ENCODE peak calls at places on chromosomes 16 and 17, in six cellular contexts. One of them, this sample, is unnamed.

GRCh38 chr17:48832491-48832890 is 1.7 kb downstream of the CALCOCO2 start:
- DNase-seq in GM12865: no peak
- DNase-seq in astrocyte of the cerebellum: no peak
- DNase-seq in lower leg skin: no peak
- DNase-seq in neural progenitor cell: no peak
- DNase-seq in neural crest cell: no peak
- DNase-seq in this sample: no peak

GRCh38 chr17:82917656-82918345 is 78.0 kb upstream of the ZNF750 start:
- DNase-seq in GM12865: no peak
- DNase-seq in astrocyte of the cerebellum: no peak
- DNase-seq in lower leg skin: no peak
- DNase-seq in neural progenitor cell: peak
- DNase-seq in neural crest cell: peak
- DNase-seq in this sample: no peak

GRCh38 chr16:383326-384020 is 1.7 kb upstream of the PGAP6 start:
- DNase-seq in GM12865: peak
- DNase-seq in astrocyte of the cerebellum: no peak
- DNase-seq in lower leg skin: no peak
- DNase-seq in neural progenitor cell: peak
- DNase-seq in neural crest cell: no peak
- DNase-seq in this sample: no peak

GRCh38 chr17:44918006-44918405 is 2.7 kb upstream of the GFAP start:
- DNase-seq in GM12865: no peak
- DNase-seq in astrocyte of the cerebellum: no peak
- DNase-seq in lower leg skin: peak
- DNase-seq in neural progenitor cell: no peak
- DNase-seq in neural crest cell: no peak
- DNase-seq in this sample: no peak

GRCh38 chr17:40283662-40284061 is 4.0 kb upstream of the CDC6 start:
- DNase-seq in GM12865: no peak
- DNase-seq in astrocyte of the cerebellum: peak
- DNase-seq in lower leg skin: no peak
- DNase-seq in neural progenitor cell: no peak
- DNase-seq in neural crest cell: no peak
- DNase-seq in this sample: peak

GRCh38 chr16:8713635-8714097 is 39.2 kb downstream of the ABAT start:
- DNase-seq in GM12865: no peak
- DNase-seq in astrocyte of the cerebellum: no peak
- DNase-seq in lower leg skin: no peak
- DNase-seq in neural progenitor cell: peak
- DNase-seq in neural crest cell: no peak
- DNase-seq in this sample: no peak

GRCh38 chr16:4200000-4200780 is 41.7 kb downstream of the SRL start:
- DNase-seq in GM12865: peak
- DNase-seq in astrocyte of the cerebellum: no peak
- DNase-seq in lower leg skin: peak
- DNase-seq in neural progenitor cell: peak
- DNase-seq in neural crest cell: peak
- DNase-seq in this sample: peak

GRCh38 chr17:79647456-79647915 is 36.6 kb upstream of the RBFOX3 start:
- DNase-seq in GM12865: no peak
- DNase-seq in astrocyte of the cerebellum: no peak
- DNase-seq in lower leg skin: peak
- DNase-seq in neural progenitor cell: no peak
- DNase-seq in neural crest cell: no peak
- DNase-seq in this sample: no peak

GRCh38 chr16:27378871-27379580 is 22.9 kb upstream of the IL21R start:
- DNase-seq in GM12865: peak
- DNase-seq in astrocyte of the cerebellum: no peak
- DNase-seq in lower leg skin: peak
- DNase-seq in neural progenitor cell: no peak
- DNase-seq in neural crest cell: no peak
- DNase-seq in this sample: no peak

GRCh38 chr16:24328835-24329418 is 72.8 kb downstream of the CACNG3 start:
- DNase-seq in GM12865: no peak
- DNase-seq in astrocyte of the cerebellum: no peak
- DNase-seq in lower leg skin: no peak
- DNase-seq in neural progenitor cell: peak
- DNase-seq in neural crest cell: no peak
- DNase-seq in this sample: no peak

GRCh38 chr17:39782980-39783379 is 45.2 kb downstream of the GRB7 start:
- DNase-seq in GM12865: no peak
- DNase-seq in astrocyte of the cerebellum: no peak
- DNase-seq in lower leg skin: no peak
- DNase-seq in neural progenitor cell: no peak
- DNase-seq in neural crest cell: no peak
- DNase-seq in this sample: no peak

GRCh38 chr17:40499551-40500189 is 1.8 kb downstream of the TNS4 start:
- DNase-seq in GM12865: no peak
- DNase-seq in astrocyte of the cerebellum: no peak
- DNase-seq in lower leg skin: peak
- DNase-seq in neural progenitor cell: peak
- DNase-seq in neural crest cell: peak
- DNase-seq in this sample: no peak

GRCh38 chr16:3147046-3147756 is 12.4 kb downstream of the ZNF213 start:
- DNase-seq in GM12865: no peak
- DNase-seq in astrocyte of the cerebellum: no peak
- DNase-seq in lower leg skin: no peak
- DNase-seq in neural progenitor cell: no peak
- DNase-seq in neural crest cell: no peak
- DNase-seq in this sample: no peak

GRCh38 chr16:84496991-84497390 is 7.5 kb downstream of the MEAK7 start:
- DNase-seq in GM12865: no peak
- DNase-seq in astrocyte of the cerebellum: no peak
- DNase-seq in lower leg skin: peak
- DNase-seq in neural progenitor cell: no peak
- DNase-seq in neural crest cell: no peak
- DNase-seq in this sample: no peak

GRCh38 chr17:73639926-73640325 is 4.3 kb downstream of the SDK2 start:
- DNase-seq in GM12865: no peak
- DNase-seq in astrocyte of the cerebellum: peak
- DNase-seq in lower leg skin: no peak
- DNase-seq in neural progenitor cell: no peak
- DNase-seq in neural crest cell: no peak
- DNase-seq in this sample: no peak

GRCh38 chr17:64009571-64010402 is 10.6 kb downstream of the ICAM2 start:
- DNase-seq in GM12865: no peak
- DNase-seq in astrocyte of the cerebellum: no peak
- DNase-seq in lower leg skin: peak
- DNase-seq in neural progenitor cell: no peak
- DNase-seq in neural crest cell: no peak
- DNase-seq in this sample: no peak

GRCh38 chr17:79797492-79798295 is 817 bp upstream of the CBX8 start:
- DNase-seq in GM12865: peak
- DNase-seq in astrocyte of the cerebellum: no peak
- DNase-seq in lower leg skin: no peak
- DNase-seq in neural progenitor cell: peak
- DNase-seq in neural crest cell: no peak
- DNase-seq in this sample: no peak

GRCh38 chr17:69314246-69315030 is 12.5 kb downstream of the ABCA5 start:
- DNase-seq in GM12865: no peak
- DNase-seq in astrocyte of the cerebellum: no peak
- DNase-seq in lower leg skin: no peak
- DNase-seq in neural progenitor cell: peak
- DNase-seq in neural crest cell: no peak
- DNase-seq in this sample: no peak

GRCh38 chr16:4386452-4386813 is 14.8 kb downstream of the VASN start:
- DNase-seq in GM12865: no peak
- DNase-seq in astrocyte of the cerebellum: no peak
- DNase-seq in lower leg skin: no peak
- DNase-seq in neural progenitor cell: no peak
- DNase-seq in neural crest cell: no peak
- DNase-seq in this sample: no peak

GRCh38 chr17:77744268-77744988 is 214.1 kb upstream of the TNRC6C start:
- DNase-seq in GM12865: no peak
- DNase-seq in astrocyte of the cerebellum: no peak
- DNase-seq in lower leg skin: no peak
- DNase-seq in neural progenitor cell: no peak
- DNase-seq in neural crest cell: no peak
- DNase-seq in this sample: no peak

GRCh38 chr16:27686926-27687325 is 137.0 kb downstream of the KATNIP start:
- DNase-seq in GM12865: no peak
- DNase-seq in astrocyte of the cerebellum: no peak
- DNase-seq in lower leg skin: no peak
- DNase-seq in neural progenitor cell: no peak
- DNase-seq in neural crest cell: no peak
- DNase-seq in this sample: no peak

GRCh38 chr16:82583415-82583814 is 43.4 kb upstream of the CDH13 start:
- DNase-seq in GM12865: no peak
- DNase-seq in astrocyte of the cerebellum: no peak
- DNase-seq in lower leg skin: no peak
- DNase-seq in neural progenitor cell: no peak
- DNase-seq in neural crest cell: no peak
- DNase-seq in this sample: no peak

GRCh38 chr16:82641336-82641984 is 14.7 kb downstream of the CDH13 start:
- DNase-seq in GM12865: peak
- DNase-seq in astrocyte of the cerebellum: no peak
- DNase-seq in lower leg skin: no peak
- DNase-seq in neural progenitor cell: no peak
- DNase-seq in neural crest cell: no peak
- DNase-seq in this sample: no peak

GRCh38 chr16:25109643-25110042 is 1.9 kb upstream of the LCMT1 start:
- DNase-seq in GM12865: no peak
- DNase-seq in astrocyte of the cerebellum: peak
- DNase-seq in lower leg skin: no peak
- DNase-seq in neural progenitor cell: no peak
- DNase-seq in neural crest cell: no peak
- DNase-seq in this sample: no peak

GRCh38 chr17:21194688-21195087 is 19.3 kb downstream of the TMEM11 start:
- DNase-seq in GM12865: no peak
- DNase-seq in astrocyte of the cerebellum: peak
- DNase-seq in lower leg skin: no peak
- DNase-seq in neural progenitor cell: no peak
- DNase-seq in neural crest cell: no peak
- DNase-seq in this sample: no peak

GRCh38 chr17:72334205-72334604 is 213.4 kb downstream of the SOX9 start:
- DNase-seq in GM12865: no peak
- DNase-seq in astrocyte of the cerebellum: no peak
- DNase-seq in lower leg skin: no peak
- DNase-seq in neural progenitor cell: no peak
- DNase-seq in neural crest cell: no peak
- DNase-seq in this sample: no peak
- TF ChIP-seq CTCF in GM12865: no peak
- TF ChIP-seq CTCF in astrocyte of the cerebellum: no peak
- TF ChIP-seq CTCF in lower leg skin: no peak
- TF ChIP-seq CTCF in neural progenitor cell: no peak
- TF ChIP-seq CTCF in neural crest cell: no peak
- TF ChIP-seq CTCF in this sample: no peak

DNA sequence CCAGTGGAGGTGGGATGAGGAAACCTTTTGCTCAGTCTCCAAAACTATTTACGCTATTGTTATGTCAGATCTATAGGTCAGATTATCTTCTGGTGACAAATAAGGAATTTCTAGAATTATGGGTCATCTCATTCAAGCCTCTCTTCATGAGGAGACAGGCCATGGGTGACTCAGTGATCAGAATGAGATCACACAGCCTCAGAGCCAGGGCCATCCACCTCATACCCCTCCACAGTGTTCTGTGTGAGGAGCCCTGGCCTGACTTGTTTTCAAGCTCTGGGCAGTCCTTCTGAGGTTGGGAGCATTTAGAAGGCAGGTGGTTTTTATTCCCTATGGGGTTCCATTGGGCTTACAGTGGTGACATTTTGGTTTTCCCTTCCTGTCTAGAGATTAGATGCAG is 26.5 kb downstream of the YPEL2 start:
- DNase-seq in GM12865: no peak
- DNase-seq in astrocyte of the cerebellum: no peak
- DNase-seq in lower leg skin: no peak
- DNase-seq in neural progenitor cell: no peak
- DNase-seq in neural crest cell: no peak
- DNase-seq in this sample: no peak
- TF ChIP-seq CTCF in GM12865: no peak
- TF ChIP-seq CTCF in astrocyte of the cerebellum: no peak
- TF ChIP-seq CTCF in lower leg skin: no peak
- TF ChIP-seq CTCF in neural progenitor cell: no peak
- TF ChIP-seq CTCF in neural crest cell: no peak
- TF ChIP-seq CTCF in this sample: no peak

GRCh38 chr17:75270218-75270965 is 639 bp downstream of the MIF4GD start:
- DNase-seq in GM12865: peak
- DNase-seq in astrocyte of the cerebellum: no peak
- DNase-seq in lower leg skin: peak
- DNase-seq in neural progenitor cell: peak
- DNase-seq in neural crest cell: peak
- DNase-seq in this sample: peak
- TF ChIP-seq CTCF in GM12865: peak
- TF ChIP-seq CTCF in astrocyte of the cerebellum: peak
- TF ChIP-seq CTCF in lower leg skin: no peak
- TF ChIP-seq CTCF in neural progenitor cell: no peak
- TF ChIP-seq CTCF in neural crest cell: peak
- TF ChIP-seq CTCF in this sample: peak

DNA sequence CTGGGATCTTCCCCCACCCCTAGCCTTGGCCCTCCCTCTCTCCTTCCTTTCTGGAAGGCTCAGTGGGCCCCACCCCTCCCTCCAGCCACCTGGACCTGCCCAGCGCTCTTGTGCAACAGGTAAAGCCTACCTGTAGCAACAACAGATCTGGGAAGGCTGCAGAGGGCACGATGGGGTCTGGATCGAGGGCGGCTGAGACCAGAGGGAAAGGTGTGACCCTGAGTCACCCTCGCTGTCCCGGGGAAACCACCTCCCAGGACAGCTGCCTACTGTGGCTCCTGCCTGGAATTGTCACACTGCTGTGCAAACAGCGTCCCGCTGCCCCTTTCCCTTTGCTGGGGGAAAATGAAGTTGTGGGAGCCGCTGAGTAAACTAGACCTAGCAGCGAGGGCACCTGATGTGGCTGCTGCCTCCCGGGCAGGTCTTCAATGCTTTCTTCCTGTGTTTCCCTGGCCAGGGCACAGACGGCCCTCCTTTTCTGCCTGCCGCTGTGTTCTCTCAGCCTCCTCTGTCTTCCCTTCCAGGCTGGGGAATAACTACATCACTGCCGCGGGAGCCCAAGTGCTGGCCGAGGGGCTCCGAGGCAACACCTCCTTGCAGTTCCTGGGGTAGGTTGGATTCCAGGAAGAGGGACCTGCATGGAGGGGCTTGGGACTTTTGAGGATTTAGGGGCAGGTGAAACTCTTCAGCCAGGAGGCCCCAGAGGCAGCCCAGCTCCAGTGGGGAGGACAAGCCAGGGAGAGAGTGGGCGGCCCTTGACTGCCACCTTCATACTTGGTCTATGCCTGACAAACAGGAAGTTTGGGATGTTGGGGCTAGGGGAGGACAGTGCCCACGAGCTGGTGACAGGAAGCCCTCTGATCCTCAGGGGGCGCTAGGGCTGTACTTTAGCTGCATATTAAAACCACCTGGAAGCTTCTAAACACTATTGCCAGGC is 22.2 kb upstream of the CYLD start:
- DNase-seq in GM12865: no peak
- DNase-seq in astrocyte of the cerebellum: no peak
- DNase-seq in lower leg skin: no peak
- DNase-seq in neural progenitor cell: no peak
- DNase-seq in neural crest cell: no peak
- DNase-seq in this sample: no peak
- TF ChIP-seq CTCF in GM12865: peak
- TF ChIP-seq CTCF in astrocyte of the cerebellum: no peak
- TF ChIP-seq CTCF in lower leg skin: no peak
- TF ChIP-seq CTCF in neural progenitor cell: peak
- TF ChIP-seq CTCF in neural crest cell: no peak
- TF ChIP-seq CTCF in this sample: no peak